ENCODE peak calls at places on chromosomes 2 and 18, in eight cellular contexts. L is progenitor cell of endocrine pancreas; I is MCF 10A; X is activated CD8-positive, alpha-beta memory T cell treated with anti-CD3 and anti-CD28 coated beads for 48 hours; C is HEK293T; O is T follicular helper cell; D is lower leg skin; P is cardiac fibroblast. U is an unnamed sample.

GRCh38 chr2:19609266-19609665 is 250.8 kb upstream of the OSR1 start:
- DNase-seq in D (no peak), C (no peak), L (no peak), X (no peak), P (no peak), O (no peak), I (no peak), U (no peak)

GRCh38 chr18:62982600-62983251 is 267.4 kb downstream of the PHLPP1 start:
- DNase-seq in L (peak; percentile 46), P (peak; percentile 71), D (peak; percentile 86), I (peak; percentile 71), C (peak; percentile 44), O (peak; percentile 31), X (no peak), U (peak; percentile 94)

GRCh38 chr2:182870227-182870626 is 3.8 kb upstream of the FRZB start:
- DNase-seq in X (no peak), D (no peak), P (peak; percentile 8), O (no peak), C (peak; percentile 69), I (peak; percentile 49), L (no peak), U (no peak)

GRCh38 chr18:45456076-45457066 is 158.9 kb upstream of the SLC14A2 start:
- DNase-seq in I (no peak), C (no peak), P (no peak), O (no peak), L (no peak), D (no peak), X (no peak), U (no peak)

GRCh38 chr2:143575340-143575739 is 446.1 kb downstream of the ARHGAP15 start:
- DNase-seq in L (no peak), I (peak; percentile 28), C (peak; percentile 19), X (no peak), O (no peak), P (peak; percentile 28), D (no peak), U (no peak)

GRCh38 chr2:65431417-65432226 is 777 bp downstream of the SPRED2 start:
- DNase-seq in C (peak; percentile 32), I (peak; percentile 32), L (peak; percentile 28), P (peak; percentile 33), D (peak; percentile 90), O (peak; percentile 24), X (no peak), U (no peak)

GRCh38 chr2:120958623-120959366 is 223.1 kb downstream of the GLI2 start:
- DNase-seq in C (peak; percentile 51), D (no peak), X (no peak), L (no peak), O (no peak), I (no peak), P (peak; percentile 18), U (no peak)

GRCh38 chr2:110106642-110107041 is 9.0 kb downstream of the MALL start:
- DNase-seq in P (peak; percentile 23), C (no peak), X (no peak), O (no peak), I (peak; percentile 76), D (peak; percentile 76), L (no peak), U (no peak)

GRCh38 chr2:38233231-38233983 is 143.7 kb downstream of the ATL2 start:
- DNase-seq in L (no peak), O (no peak), P (peak; percentile 64), C (peak; percentile 14), I (peak; percentile 59), D (no peak), X (no peak), U (no peak)

GRCh38 chr2:42881732-42882131 is 89.3 kb upstream of the HAAO start:
- DNase-seq in L (no peak), X (no peak), O (no peak), P (peak; percentile 75), I (peak; percentile 41), C (no peak), D (no peak), U (no peak)

GRCh38 chr2:122433123-122433754 is 677.8 kb downstream of the TSN start:
- DNase-seq in X (no peak), L (no peak), I (no peak), O (no peak), P (no peak), C (no peak), D (no peak), U (no peak)

GRCh38 chr18:79847606-79848293 is 50.0 kb downstream of the KCNG2 start:
- DNase-seq in I (no peak), P (no peak), O (no peak), X (no peak), L (no peak), C (no peak), D (peak; percentile 49), U (no peak)

GRCh38 chr18:10482985-10483949 is 28.8 kb downstream of the APCDD1 start:
- DNase-seq in C (no peak), P (no peak), D (no peak), L (no peak), X (no peak), O (no peak), I (no peak), U (no peak)

GRCh38 chr2:12712871-12713270 is 3.9 kb upstream of the TRIB2 start:
- DNase-seq in O (no peak), C (no peak), D (no peak), I (no peak), X (no peak), L (no peak), P (peak; percentile 86), U (no peak)

GRCh38 chr2:144445196-144445595 is 74.7 kb downstream of the ZEB2 start:
- DNase-seq in C (no peak), D (no peak), L (no peak), I (no peak), X (no peak), O (no peak), P (no peak), U (no peak)

GRCh38 chr2:234446404-234447076 is 50.3 kb downstream of the ARL4C start:
- DNase-seq in O (peak; percentile 68), P (no peak), L (no peak), X (peak; percentile 52), I (peak; percentile 63), C (no peak), D (peak; percentile 93), U (no peak)

GRCh38 chr18:22318745-22319407 is 98.8 kb downstream of the CTAGE1 start:
- DNase-seq in O (no peak), I (no peak), C (no peak), D (no peak), P (peak; percentile 20), L (no peak), X (no peak), U (no peak)

GRCh38 chr2:18516112-18516511 is 44.3 kb downstream of the RDH14 start:
- DNase-seq in X (no peak), L (no peak), I (no peak), D (no peak), P (no peak), C (no peak), O (no peak), U (no peak)

GRCh38 chr2:16142383-16143361 is 202.3 kb downstream of the MYCN start:
- DNase-seq in I (no peak), L (no peak), O (no peak), C (no peak), D (peak; percentile 25), P (no peak), X (no peak), U (no peak)

GRCh38 chr2:40016151-40016885 is 237.3 kb upstream of the THUMPD2 start:
- DNase-seq in D (no peak), X (no peak), P (peak; percentile 56), I (no peak), C (no peak), O (no peak), L (no peak), U (no peak)

GRCh38 chr2:9914384-9915065 is 37.0 kb upstream of the GRHL1 start:
- DNase-seq in I (peak; percentile 92), O (no peak), D (no peak), X (peak; percentile 9), L (no peak), C (no peak), P (peak; percentile 83), U (no peak)

U was measured in D721Med.